ENCODE peak calls at places on chromosome 7, in four cellular contexts. O, H, K and Q are unnamed samples.

GRCh38 chr7:41010967-41011366 is 691.9 kb downstream of the INHBA start:
- DNase-seq in O (peak; percentile 64), H (no peak), K (peak; percentile 16), Q (no peak)

GRCh38 chr7:106623846-106624245 is 37.1 kb downstream of the CCDC71L start:
- DNase-seq in O (peak; percentile 87), H (peak; percentile 28), K (no peak), Q (peak; percentile 66)

GRCh38 chr7:92698237-92698841 is 108.1 kb upstream of the FAM133B start:
- DNase-seq in O (peak; percentile 77), H (peak; percentile 38), K (no peak), Q (peak; percentile 65)

GRCh38 chr7:2016021-2016631 is 216.6 kb downstream of the MAD1L1 start:
- DNase-seq in O (no peak), H (no peak), K (no peak), Q (no peak)

GRCh38 chr7:151459726-151460473 is 20.0 kb upstream of the CRYGN start:
- DNase-seq in O (peak; percentile 88), H (peak; percentile 76), K (no peak), Q (peak; percentile 85)

GRCh38 chr7:7992502-7992901 is 23.9 kb downstream of the GLCCI1 start:
- DNase-seq in O (peak; percentile 21), H (no peak), K (no peak), Q (no peak)

GRCh38 chr7:19116121-19117080 is 1.0 kb downstream of the TWIST1 start:
- DNase-seq in O (peak; percentile 48), H (no peak), K (peak; percentile 35), Q (peak; percentile 45)

GRCh38 chr7:112212516-112213036 is 6.1 kb downstream of the ZNF277 start:
- DNase-seq in O (no peak), H (no peak), K (no peak), Q (no peak)

GRCh38 chr7:2202901-2203550 is 29.7 kb downstream of the MAD1L1 start:
- DNase-seq in O (no peak), H (no peak), K (no peak), Q (no peak)

GRCh38 chr7:155201325-155202087 is 96.2 kb upstream of the INSIG1 start:
- DNase-seq in O (no peak), H (no peak), K (no peak), Q (no peak)

GRCh38 chr7:30276203-30276900 is 8.0 kb upstream of the ZNRF2 start:
- DNase-seq in O (peak; percentile 69), H (peak; percentile 63), K (peak; percentile 51), Q (peak; percentile 63)

GRCh38 chr7:26992670-26993069 is 103.1 kb downstream of the HOXA1 start:
- DNase-seq in O (no peak), H (no peak), K (no peak), Q (no peak)

GRCh38 chr7:153910604-153911003 is 141.6 kb upstream of the DPP6 start:
- DNase-seq in O (no peak), H (no peak), K (no peak), Q (no peak)

GRCh38 chr7:128893251-128894100 is 17.0 kb downstream of the KCP start:
- DNase-seq in O (no peak), H (no peak), K (no peak), Q (peak; percentile 87)

GRCh38 chr7:128890306-128891109 is 20.0 kb downstream of the KCP start:
- DNase-seq in O (no peak), H (no peak), K (peak; percentile 43), Q (peak; percentile 29)

GRCh38 chr7:128892521-128893250 is 17.8 kb downstream of the KCP start:
- DNase-seq in O (no peak), H (no peak), K (no peak), Q (peak; percentile 19)

GRCh38 chr7:128891942-128892269 is 18.6 kb downstream of the KCP start:
- DNase-seq in O (no peak), H (no peak), K (no peak), Q (no peak)

GRCh38 chr7:128891110-128891941 is 19.2 kb downstream of the KCP start:
- DNase-seq in O (no peak), H (no peak), K (no peak), Q (no peak)
- TF ChIP-seq CTCF in O (no peak), H (no peak), K (no peak), Q (no peak)

DNA sequence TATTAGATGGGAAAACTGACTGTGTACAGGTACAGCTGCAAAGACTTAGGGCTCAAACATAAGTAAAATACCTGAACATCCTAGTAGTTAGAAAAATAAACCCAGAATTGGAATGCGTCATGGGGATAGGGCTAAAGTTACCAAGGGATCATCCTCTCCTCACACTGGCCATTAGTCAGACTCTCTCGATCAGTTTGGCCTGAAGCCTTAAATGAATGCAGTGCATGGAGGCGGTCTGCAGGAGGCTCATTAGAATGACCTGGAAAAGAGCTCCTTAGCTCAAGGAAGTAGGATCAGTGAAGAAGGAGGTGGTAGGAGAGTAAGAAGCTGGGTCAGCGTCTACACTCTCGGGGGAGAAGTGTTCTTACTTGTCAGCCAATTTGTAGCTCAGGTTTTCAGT is 35.3 kb downstream of the DENND2A start:
- DNase-seq in O (peak; percentile 81), H (no peak), K (no peak), Q (no peak)
- TF ChIP-seq CTCF in O (peak; percentile 23), H (no peak), K (no peak), Q (no peak)

DNA sequence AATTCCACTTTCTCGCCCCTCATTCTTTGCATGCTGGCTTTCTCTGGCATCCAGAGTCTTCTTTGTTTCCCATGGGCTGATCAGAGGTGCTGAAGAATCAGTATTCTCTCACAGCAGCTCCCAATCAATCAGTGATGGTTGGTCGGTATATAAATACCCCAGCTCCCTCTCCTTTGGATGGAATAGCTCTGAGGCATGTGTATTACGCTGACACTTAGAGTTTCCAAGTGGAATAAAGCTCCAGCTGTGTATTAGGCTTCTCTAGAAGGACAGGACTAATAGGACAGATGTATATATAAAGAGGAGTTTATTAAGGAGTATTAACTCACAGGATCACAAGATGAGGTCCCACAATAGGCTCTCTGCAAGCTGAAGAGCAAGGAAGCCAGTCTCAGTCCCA is 218.3 kb upstream of the GRB10 start:
- DNase-seq in O (no peak), H (no peak), K (no peak), Q (no peak)
- TF ChIP-seq CTCF in O (peak; percentile 14), H (peak; percentile 68), K (no peak), Q (no peak)

DNA sequence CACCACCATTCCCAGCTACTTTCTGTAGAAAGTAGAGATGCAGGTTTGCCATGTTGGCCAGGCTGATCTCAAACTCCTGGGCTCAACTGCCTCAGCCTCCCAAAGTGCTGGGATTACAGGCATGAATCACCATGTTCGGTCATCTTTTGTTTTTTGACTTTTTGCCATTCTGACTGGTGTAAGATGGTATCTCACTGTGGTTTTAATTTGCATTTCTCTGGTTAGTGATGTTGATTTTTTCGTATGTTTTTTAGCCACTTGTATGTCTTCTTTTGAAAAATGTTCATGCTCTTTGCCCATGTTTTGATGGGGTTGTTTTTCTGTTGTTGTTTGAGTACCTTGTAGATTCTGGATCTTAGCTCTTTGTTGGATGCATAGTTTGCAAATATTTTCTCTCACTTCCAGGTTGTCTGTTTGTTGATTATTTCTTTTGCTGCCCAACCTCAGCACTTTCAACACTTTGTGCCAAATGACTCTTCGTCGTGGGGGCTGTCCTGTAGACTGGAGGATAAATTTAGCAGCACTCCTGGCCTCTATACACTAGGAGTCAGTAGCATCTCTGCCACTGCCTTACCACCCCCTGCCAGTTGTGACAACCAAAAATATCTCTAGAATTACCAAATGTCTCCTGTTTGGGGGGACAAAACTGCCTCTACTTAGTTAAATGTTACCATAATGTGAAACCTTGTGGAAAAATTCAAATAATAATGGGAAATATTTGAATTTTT is 6.5 kb upstream of the CPED1 start:
- DNase-seq in O (peak; percentile 85), H (no peak), K (no peak), Q (peak; percentile 46)
- TF ChIP-seq CTCF in O (peak; percentile 20), H (no peak), K (no peak), Q (no peak)

GRCh38 chr7:13742719-13743640 is 246.5 kb downstream of the ETV1 start:
- DNase-seq in O (peak; percentile 67), H (peak; percentile 36), K (peak; percentile 37), Q (peak; percentile 66)
- TF ChIP-seq CTCF in O (peak; percentile 53), H (peak; percentile 81), K (no peak), Q (no peak)

GRCh38 chr7:132351858-132352539 is 224.3 kb downstream of the PLXNA4 start:
- DNase-seq in O (no peak), H (no peak), K (no peak), Q (no peak)
- TF ChIP-seq CTCF in O (no peak), H (no peak), K (no peak), Q (no peak)